ENCODE peak calls at places on chromosome 7, in nine cellular contexts. One of them, this sample, is unnamed.

GRCh38 chr7:111312966-111313365 is 222.0 kb downstream of the LRRN3 start:
- DNase-seq in coronary artery: no peak
- DNase-seq in mesendoderm: peak
- DNase-seq in DMS153: no peak
- DNase-seq in hippocampal formation: no peak
- DNase-seq in AG20443: peak
- DNase-seq in activated CD8-positive, alpha-beta memory T cell treated with anti-CD3 and anti-CD28 coated beads for 24 hours: no peak
- DNase-seq in stimulated activated CD4-positive, alpha-beta T cell treated with anti-CD3 and anti-CD28 coated beads, Interleukin-4, amount 100 ng/mL, for 4 hours: no peak
- DNase-seq in endothelial cell: no peak
- DNase-seq in this sample: no peak

GRCh38 chr7:132666786-132667185 is 90.5 kb upstream of the PLXNA4 start:
- DNase-seq in coronary artery: no peak
- DNase-seq in mesendoderm: no peak
- DNase-seq in DMS153: no peak
- DNase-seq in hippocampal formation: no peak
- DNase-seq in AG20443: peak
- DNase-seq in activated CD8-positive, alpha-beta memory T cell treated with anti-CD3 and anti-CD28 coated beads for 24 hours: no peak
- DNase-seq in stimulated activated CD4-positive, alpha-beta T cell treated with anti-CD3 and anti-CD28 coated beads, Interleukin-4, amount 100 ng/mL, for 4 hours: no peak
- DNase-seq in endothelial cell: no peak
- DNase-seq in this sample: no peak

GRCh38 chr7:98116656-98117461 is 10.2 kb downstream of the LMTK2 start:
- DNase-seq in coronary artery: no peak
- DNase-seq in mesendoderm: no peak
- DNase-seq in DMS153: no peak
- DNase-seq in hippocampal formation: no peak
- DNase-seq in AG20443: no peak
- DNase-seq in activated CD8-positive, alpha-beta memory T cell treated with anti-CD3 and anti-CD28 coated beads for 24 hours: no peak
- DNase-seq in stimulated activated CD4-positive, alpha-beta T cell treated with anti-CD3 and anti-CD28 coated beads, Interleukin-4, amount 100 ng/mL, for 4 hours: no peak
- DNase-seq in endothelial cell: no peak
- DNase-seq in this sample: no peak

GRCh38 chr7:134996097-134996550 is 9.8 kb downstream of the AGBL3 start:
- DNase-seq in coronary artery: no peak
- DNase-seq in mesendoderm: no peak
- DNase-seq in DMS153: no peak
- DNase-seq in hippocampal formation: no peak
- DNase-seq in AG20443: no peak
- DNase-seq in activated CD8-positive, alpha-beta memory T cell treated with anti-CD3 and anti-CD28 coated beads for 24 hours: no peak
- DNase-seq in stimulated activated CD4-positive, alpha-beta T cell treated with anti-CD3 and anti-CD28 coated beads, Interleukin-4, amount 100 ng/mL, for 4 hours: no peak
- DNase-seq in endothelial cell: no peak
- DNase-seq in this sample: no peak

GRCh38 chr7:140161047-140161446 is 15.7 kb downstream of the KDM7A start:
- DNase-seq in coronary artery: no peak
- DNase-seq in mesendoderm: no peak
- DNase-seq in DMS153: no peak
- DNase-seq in hippocampal formation: no peak
- DNase-seq in AG20443: no peak
- DNase-seq in activated CD8-positive, alpha-beta memory T cell treated with anti-CD3 and anti-CD28 coated beads for 24 hours: no peak
- DNase-seq in stimulated activated CD4-positive, alpha-beta T cell treated with anti-CD3 and anti-CD28 coated beads, Interleukin-4, amount 100 ng/mL, for 4 hours: no peak
- DNase-seq in endothelial cell: no peak
- DNase-seq in this sample: no peak

GRCh38 chr7:75533926-75534325 is 41.8 kb downstream of the SPDYE5 start:
- DNase-seq in coronary artery: peak
- DNase-seq in mesendoderm: no peak
- DNase-seq in DMS153: no peak
- DNase-seq in hippocampal formation: no peak
- DNase-seq in AG20443: no peak
- DNase-seq in activated CD8-positive, alpha-beta memory T cell treated with anti-CD3 and anti-CD28 coated beads for 24 hours: no peak
- DNase-seq in stimulated activated CD4-positive, alpha-beta T cell treated with anti-CD3 and anti-CD28 coated beads, Interleukin-4, amount 100 ng/mL, for 4 hours: no peak
- DNase-seq in endothelial cell: no peak
- DNase-seq in this sample: peak

GRCh38 chr7:19442016-19442785 is 266.6 kb downstream of the POLR1F start:
- DNase-seq in coronary artery: no peak
- DNase-seq in mesendoderm: peak
- DNase-seq in DMS153: no peak
- DNase-seq in hippocampal formation: no peak
- DNase-seq in AG20443: peak
- DNase-seq in activated CD8-positive, alpha-beta memory T cell treated with anti-CD3 and anti-CD28 coated beads for 24 hours: no peak
- DNase-seq in stimulated activated CD4-positive, alpha-beta T cell treated with anti-CD3 and anti-CD28 coated beads, Interleukin-4, amount 100 ng/mL, for 4 hours: no peak
- DNase-seq in endothelial cell: peak
- DNase-seq in this sample: no peak

GRCh38 chr7:40680657-40681056 is 545.9 kb downstream of the SUGCT start:
- DNase-seq in coronary artery: no peak
- DNase-seq in mesendoderm: peak
- DNase-seq in DMS153: no peak
- DNase-seq in hippocampal formation: no peak
- DNase-seq in AG20443: no peak
- DNase-seq in activated CD8-positive, alpha-beta memory T cell treated with anti-CD3 and anti-CD28 coated beads for 24 hours: no peak
- DNase-seq in stimulated activated CD4-positive, alpha-beta T cell treated with anti-CD3 and anti-CD28 coated beads, Interleukin-4, amount 100 ng/mL, for 4 hours: no peak
- DNase-seq in endothelial cell: peak
- DNase-seq in this sample: no peak

GRCh38 chr7:151822541-151823181 is 54.3 kb downstream of the PRKAG2 start:
- DNase-seq in coronary artery: no peak
- DNase-seq in mesendoderm: no peak
- DNase-seq in DMS153: no peak
- DNase-seq in hippocampal formation: no peak
- DNase-seq in AG20443: no peak
- DNase-seq in activated CD8-positive, alpha-beta memory T cell treated with anti-CD3 and anti-CD28 coated beads for 24 hours: no peak
- DNase-seq in stimulated activated CD4-positive, alpha-beta T cell treated with anti-CD3 and anti-CD28 coated beads, Interleukin-4, amount 100 ng/mL, for 4 hours: no peak
- DNase-seq in endothelial cell: no peak
- DNase-seq in this sample: no peak

GRCh38 chr7:20197125-20197524 is 20.1 kb downstream of the MACC1 start:
- DNase-seq in coronary artery: no peak
- DNase-seq in mesendoderm: peak
- DNase-seq in DMS153: no peak
- DNase-seq in hippocampal formation: no peak
- DNase-seq in AG20443: no peak
- DNase-seq in activated CD8-positive, alpha-beta memory T cell treated with anti-CD3 and anti-CD28 coated beads for 24 hours: no peak
- DNase-seq in stimulated activated CD4-positive, alpha-beta T cell treated with anti-CD3 and anti-CD28 coated beads, Interleukin-4, amount 100 ng/mL, for 4 hours: no peak
- DNase-seq in endothelial cell: no peak
- DNase-seq in this sample: no peak

GRCh38 chr7:30920021-30920583 is 8.4 kb downstream of the AQP1 start:
- DNase-seq in coronary artery: peak
- DNase-seq in mesendoderm: no peak
- DNase-seq in DMS153: peak
- DNase-seq in hippocampal formation: no peak
- DNase-seq in AG20443: peak
- DNase-seq in activated CD8-positive, alpha-beta memory T cell treated with anti-CD3 and anti-CD28 coated beads for 24 hours: no peak
- DNase-seq in stimulated activated CD4-positive, alpha-beta T cell treated with anti-CD3 and anti-CD28 coated beads, Interleukin-4, amount 100 ng/mL, for 4 hours: no peak
- DNase-seq in endothelial cell: no peak
- DNase-seq in this sample: no peak

GRCh38 chr7:100367251-100367620 is 6.1 kb upstream of the PILRA start:
- DNase-seq in coronary artery: no peak
- DNase-seq in mesendoderm: peak
- DNase-seq in DMS153: no peak
- DNase-seq in hippocampal formation: no peak
- DNase-seq in AG20443: no peak
- DNase-seq in activated CD8-positive, alpha-beta memory T cell treated with anti-CD3 and anti-CD28 coated beads for 24 hours: no peak
- DNase-seq in stimulated activated CD4-positive, alpha-beta T cell treated with anti-CD3 and anti-CD28 coated beads, Interleukin-4, amount 100 ng/mL, for 4 hours: no peak
- DNase-seq in endothelial cell: no peak
- DNase-seq in this sample: no peak

GRCh38 chr7:78967046-78967445 is 486.4 kb downstream of the MAGI2 start:
- DNase-seq in coronary artery: no peak
- DNase-seq in mesendoderm: no peak
- DNase-seq in DMS153: no peak
- DNase-seq in hippocampal formation: no peak
- DNase-seq in AG20443: no peak
- DNase-seq in activated CD8-positive, alpha-beta memory T cell treated with anti-CD3 and anti-CD28 coated beads for 24 hours: no peak
- DNase-seq in stimulated activated CD4-positive, alpha-beta T cell treated with anti-CD3 and anti-CD28 coated beads, Interleukin-4, amount 100 ng/mL, for 4 hours: no peak
- DNase-seq in endothelial cell: no peak
- DNase-seq in this sample: no peak

GRCh38 chr7:90421648-90422047 is 18.4 kb downstream of the CLDN12 start:
- DNase-seq in coronary artery: no peak
- DNase-seq in mesendoderm: no peak
- DNase-seq in DMS153: no peak
- DNase-seq in hippocampal formation: no peak
- DNase-seq in AG20443: no peak
- DNase-seq in activated CD8-positive, alpha-beta memory T cell treated with anti-CD3 and anti-CD28 coated beads for 24 hours: no peak
- DNase-seq in stimulated activated CD4-positive, alpha-beta T cell treated with anti-CD3 and anti-CD28 coated beads, Interleukin-4, amount 100 ng/mL, for 4 hours: no peak
- DNase-seq in endothelial cell: no peak
- DNase-seq in this sample: no peak

GRCh38 chr7:130695840-130696239 is 9.5 kb upstream of the TSGA13 start:
- DNase-seq in coronary artery: no peak
- DNase-seq in mesendoderm: peak
- DNase-seq in DMS153: peak
- DNase-seq in hippocampal formation: no peak
- DNase-seq in AG20443: peak
- DNase-seq in activated CD8-positive, alpha-beta memory T cell treated with anti-CD3 and anti-CD28 coated beads for 24 hours: no peak
- DNase-seq in stimulated activated CD4-positive, alpha-beta T cell treated with anti-CD3 and anti-CD28 coated beads, Interleukin-4, amount 100 ng/mL, for 4 hours: no peak
- DNase-seq in endothelial cell: no peak
- DNase-seq in this sample: no peak

GRCh38 chr7:39465055-39465929 is 100.9 kb upstream of the YAE1 start:
- DNase-seq in coronary artery: no peak
- DNase-seq in mesendoderm: peak
- DNase-seq in DMS153: peak
- DNase-seq in hippocampal formation: no peak
- DNase-seq in AG20443: peak
- DNase-seq in activated CD8-positive, alpha-beta memory T cell treated with anti-CD3 and anti-CD28 coated beads for 24 hours: no peak
- DNase-seq in stimulated activated CD4-positive, alpha-beta T cell treated with anti-CD3 and anti-CD28 coated beads, Interleukin-4, amount 100 ng/mL, for 4 hours: peak
- DNase-seq in endothelial cell: peak
- DNase-seq in this sample: no peak

GRCh38 chr7:6654113-6654841 is 17.2 kb downstream of the ZNF316 start:
- DNase-seq in coronary artery: no peak
- DNase-seq in mesendoderm: no peak
- DNase-seq in DMS153: no peak
- DNase-seq in hippocampal formation: no peak
- DNase-seq in AG20443: peak
- DNase-seq in activated CD8-positive, alpha-beta memory T cell treated with anti-CD3 and anti-CD28 coated beads for 24 hours: no peak
- DNase-seq in stimulated activated CD4-positive, alpha-beta T cell treated with anti-CD3 and anti-CD28 coated beads, Interleukin-4, amount 100 ng/mL, for 4 hours: no peak
- DNase-seq in endothelial cell: no peak
- DNase-seq in this sample: no peak

GRCh38 chr7:41779918-41780317 is 77.0 kb upstream of the INHBA start:
- DNase-seq in coronary artery: no peak
- DNase-seq in mesendoderm: no peak
- DNase-seq in DMS153: no peak
- DNase-seq in hippocampal formation: no peak
- DNase-seq in AG20443: peak
- DNase-seq in activated CD8-positive, alpha-beta memory T cell treated with anti-CD3 and anti-CD28 coated beads for 24 hours: no peak
- DNase-seq in stimulated activated CD4-positive, alpha-beta T cell treated with anti-CD3 and anti-CD28 coated beads, Interleukin-4, amount 100 ng/mL, for 4 hours: no peak
- DNase-seq in endothelial cell: no peak
- DNase-seq in this sample: no peak

GRCh38 chr7:114784756-114785155 is 137.1 kb upstream of the MDFIC start:
- DNase-seq in coronary artery: no peak
- DNase-seq in mesendoderm: no peak
- DNase-seq in DMS153: no peak
- DNase-seq in hippocampal formation: no peak
- DNase-seq in AG20443: no peak
- DNase-seq in activated CD8-positive, alpha-beta memory T cell treated with anti-CD3 and anti-CD28 coated beads for 24 hours: no peak
- DNase-seq in stimulated activated CD4-positive, alpha-beta T cell treated with anti-CD3 and anti-CD28 coated beads, Interleukin-4, amount 100 ng/mL, for 4 hours: no peak
- DNase-seq in endothelial cell: no peak
- DNase-seq in this sample: no peak

GRCh38 chr7:51229620-51230323 is 86.8 kb downstream of the COBL start:
- DNase-seq in coronary artery: peak
- DNase-seq in mesendoderm: no peak
- DNase-seq in DMS153: no peak
- DNase-seq in hippocampal formation: no peak
- DNase-seq in AG20443: no peak
- DNase-seq in activated CD8-positive, alpha-beta memory T cell treated with anti-CD3 and anti-CD28 coated beads for 24 hours: peak
- DNase-seq in stimulated activated CD4-positive, alpha-beta T cell treated with anti-CD3 and anti-CD28 coated beads, Interleukin-4, amount 100 ng/mL, for 4 hours: no peak
- DNase-seq in endothelial cell: no peak
- DNase-seq in this sample: no peak

GRCh38 chr7:24721378-24722030 is 35.8 kb downstream of the GSDME start:
- DNase-seq in coronary artery: peak
- DNase-seq in mesendoderm: no peak
- DNase-seq in DMS153: no peak
- DNase-seq in hippocampal formation: no peak
- DNase-seq in AG20443: no peak
- DNase-seq in activated CD8-positive, alpha-beta memory T cell treated with anti-CD3 and anti-CD28 coated beads for 24 hours: peak
- DNase-seq in stimulated activated CD4-positive, alpha-beta T cell treated with anti-CD3 and anti-CD28 coated beads, Interleukin-4, amount 100 ng/mL, for 4 hours: no peak
- DNase-seq in endothelial cell: no peak
- DNase-seq in this sample: peak

GRCh38 chr7:46024263-46024916 is 103.3 kb upstream of the IGFBP3 start:
- DNase-seq in coronary artery: no peak
- DNase-seq in mesendoderm: no peak
- DNase-seq in DMS153: no peak
- DNase-seq in hippocampal formation: no peak
- DNase-seq in AG20443: peak
- DNase-seq in activated CD8-positive, alpha-beta memory T cell treated with anti-CD3 and anti-CD28 coated beads for 24 hours: no peak
- DNase-seq in stimulated activated CD4-positive, alpha-beta T cell treated with anti-CD3 and anti-CD28 coated beads, Interleukin-4, amount 100 ng/mL, for 4 hours: no peak
- DNase-seq in endothelial cell: no peak
- DNase-seq in this sample: no peak

GRCh38 chr7:36945612-36946400 is 221.5 kb upstream of the AOAH start:
- DNase-seq in coronary artery: no peak
- DNase-seq in mesendoderm: no peak
- DNase-seq in DMS153: peak
- DNase-seq in hippocampal formation: no peak
- DNase-seq in AG20443: no peak
- DNase-seq in activated CD8-positive, alpha-beta memory T cell treated with anti-CD3 and anti-CD28 coated beads for 24 hours: no peak
- DNase-seq in stimulated activated CD4-positive, alpha-beta T cell treated with anti-CD3 and anti-CD28 coated beads, Interleukin-4, amount 100 ng/mL, for 4 hours: no peak
- DNase-seq in endothelial cell: no peak
- DNase-seq in this sample: no peak